ENCODE peak calls at places on chromosomes 11 and 22, in five cellular contexts. F is germinal center; C is MV-4-11; H is activated CD4-positive, CD25-positive, alpha-beta regulatory T cell; V is EL. G is an unnamed sample.

GRCh38 chr11:108880510-108880909 is 215.6 kb downstream of the DDX10 start:
- DNase-seq in F (no peak), C (no peak), H (no peak), V (no peak), G (no peak)

GRCh38 chr22:46290121-46290842 is 6.4 kb upstream of the GTSE1 start:
- DNase-seq in F (no peak), C (no peak), H (no peak), V (no peak), G (no peak)

GRCh38 chr22:49193348-49193747 is 634.3 kb downstream of the BRD1 start:
- DNase-seq in F (no peak), C (no peak), H (no peak), V (no peak), G (no peak)

GRCh38 chr11:17775035-17775348 is 40.4 kb downstream of the KCNC1 start:
- DNase-seq in F (no peak), C (no peak), H (no peak), V (no peak), G (no peak)

GRCh38 chr11:126981635-126982034 is 18.9 kb downstream of the KIRREL3 start:
- DNase-seq in F (no peak), C (no peak), H (no peak), V (no peak), G (no peak)

GRCh38 chr11:64971421-64972233 is at the start of gene MAJIN:
- DNase-seq in F (peak), C (peak), H (peak), V (peak), G (no peak)

GRCh38 chr11:35524780-35525179 is 636 bp downstream of the PAMR1 start:
- DNase-seq in F (no peak), C (no peak), H (no peak), V (peak), G (no peak)

GRCh38 chr11:44566559-44566949 is 1.1 kb downstream of the CD82 start:
- DNase-seq in F (no peak), C (no peak), H (no peak), V (no peak), G (no peak)

GRCh38 chr11:68677432-68677831 is 6.9 kb upstream of the GAL start:
- DNase-seq in F (no peak), C (no peak), H (no peak), V (peak), G (peak)

GRCh38 chr11:119776031-119776636 is 47.1 kb upstream of the NECTIN1 start:
- DNase-seq in F (no peak), C (no peak), H (no peak), V (no peak), G (no peak)

GRCh38 chr11:87820026-87820425 is 355.2 kb downstream of the RAB38 start:
- DNase-seq in F (no peak), C (no peak), H (no peak), V (no peak), G (no peak)

GRCh38 chr11:36195496-36196346 is 93.5 kb downstream of the COMMD9 start:
- DNase-seq in F (no peak), C (no peak), H (no peak), V (no peak), G (no peak)

GRCh38 chr11:67584205-67584880 is 731 bp downstream of the GSTP1 start:
- DNase-seq in F (no peak), C (peak), H (no peak), V (peak), G (peak)

GRCh38 chr11:36818410-36818809 is 220.4 kb upstream of the RAG2 start:
- DNase-seq in F (no peak), C (no peak), H (no peak), V (peak), G (peak)

GRCh38 chr22:46010177-46010867 is 33.4 kb upstream of the WNT7B start:
- DNase-seq in F (no peak), C (no peak), H (no peak), V (no peak), G (no peak)

GRCh38 chr11:61534901-61535839 is 26.6 kb downstream of the LRRC10B start:
- DNase-seq in F (no peak), C (no peak), H (no peak), V (no peak), G (no peak)

GRCh38 chr11:34194576-34195335 is 89.3 kb downstream of the NAT10 start:
- DNase-seq in F (no peak), C (no peak), H (no peak), V (no peak), G (no peak)

GRCh38 chr11:8477680-8478079 is 116.3 kb downstream of the STK33 start:
- DNase-seq in F (no peak), C (no peak), H (no peak), V (no peak), G (no peak)

GRCh38 chr11:116519499-116519898 is 253.3 kb downstream of the BUD13 start:
- DNase-seq in F (no peak), C (peak), H (no peak), V (no peak), G (no peak)

GRCh38 chr22:26589845-26590524 is at the start of gene TPST2:
- DNase-seq in F (peak), C (peak), H (peak), V (peak), G (peak)

GRCh38 chr11:45212566-45213315 is 66.3 kb downstream of the PRDM11 start:
- DNase-seq in F (no peak), C (no peak), H (no peak), V (no peak), G (peak)

GRCh38 chr22:25403752-25404471 is 160.6 kb upstream of the GRK3 start:
- DNase-seq in F (peak), C (peak), H (no peak), V (peak), G (peak)

GRCh38 chr22:39384750-39385480 is 14.7 kb upstream of the TAB1 start:
- DNase-seq in F (no peak), C (no peak), H (no peak), V (peak), G (peak)

GRCh38 chr11:62398011-62398994 is 20.5 kb upstream of the SCGB1A1 start:
- DNase-seq in F (no peak), C (peak), H (no peak), V (peak), G (peak)

GRCh38 chr11:112213753-112214152 is 12.5 kb upstream of the PTS start:
- DNase-seq in F (no peak), C (no peak), H (no peak), V (peak), G (no peak)

GRCh38 chr22:49929553-49929979 is 11.1 kb downstream of the CRELD2 start:
- DNase-seq in F (peak), C (no peak), H (peak), V (peak), G (peak)

GRCh38 chr11:75762885-75763284 is 5.7 kb upstream of the DGAT2 start:
- DNase-seq in F (no peak), C (peak), H (no peak), V (no peak), G (peak)

GRCh38 chr11:10573028-10573427 is 4.6 kb upstream of the LYVE1 start:
- DNase-seq in F (no peak), C (no peak), H (no peak), V (no peak), G (no peak)

GRCh38 chr22:28053871-28054621 is 135.0 kb upstream of the PITPNB start:
- DNase-seq in F (no peak), C (no peak), H (no peak), V (peak), G (no peak)

GRCh38 chr11:74766905-74767304 is 18.3 kb downstream of the RNF169 start:
- DNase-seq in F (no peak), C (no peak), H (no peak), V (no peak), G (no peak)

GRCh38 chr11:113475160-113475761 is at the start of gene DRD2:
- DNase-seq in F (no peak), C (no peak), H (no peak), V (no peak), G (no peak)

GRCh38 chr22:35617137-35617755 is at the start of gene MB:
- DNase-seq in F (no peak), C (no peak), H (no peak), V (no peak), G (no peak)

GRCh38 chr11:32892355-32893090 is at the start of gene QSER1:
- DNase-seq in F (peak), C (peak), H (peak), V (peak), G (peak)

GRCh38 chr22:46318576-46318975 is 16.9 kb upstream of the TRMU start:
- DNase-seq in F (no peak), C (no peak), H (no peak), V (no peak), G (no peak)

GRCh38 chr11:16817321-16817720 is 78.9 kb downstream of the C11orf58 start:
- DNase-seq in F (no peak), C (peak), H (no peak), V (no peak), G (peak)

GRCh38 chr22:49992921-49993648 is 19.5 kb downstream of the IL17REL start:
- DNase-seq in F (peak), C (peak), H (peak), V (peak), G (peak)